ENCODE peak calls at places on chromosomes 16 and 17, in seven cellular contexts. J is epithelial cell of esophagus, U is Peyer's patch, I is H9, C is NCI-H1105, L is MCF 10A, Y is GM04504. Z is an unnamed sample.

GRCh38 chr16:4660454-4661007 is 32.8 kb upstream of the NUDT16L1 start:
- DNase-seq in J (peak; percentile 68), U (no peak), I (no peak), C (no peak), L (no peak), Y (peak; percentile 8), Z (peak; percentile 59)

GRCh38 chr17:82943751-82944150 is 103.9 kb upstream of the ZNF750 start:
- DNase-seq in J (no peak), U (peak; percentile 28), I (no peak), C (no peak), L (no peak), Y (no peak), Z (no peak)

GRCh38 chr17:41689497-41690299 is 1.0 kb downstream of the EIF1 start:
- DNase-seq in J (peak; percentile 48), U (no peak), I (no peak), C (no peak), L (peak; percentile 55), Y (no peak), Z (peak; percentile 49)

GRCh38 chr16:53257001-53257400 is 177.3 kb upstream of the RBL2 start:
- DNase-seq in J (peak; percentile 45), U (no peak), I (no peak), C (no peak), L (peak; percentile 36), Y (peak; percentile 10), Z (no peak)

GRCh38 chr16:23466162-23466885 is 13.3 kb upstream of the COG7 start:
- DNase-seq in J (peak; percentile 98), U (no peak), I (no peak), C (no peak), L (peak; percentile 82), Y (peak; percentile 34), Z (no peak)

GRCh38 chr17:74729368-74729767 is 7.7 kb upstream of the RAB37 start:
- DNase-seq in J (no peak), U (no peak), I (no peak), C (no peak), L (no peak), Y (no peak), Z (no peak)

GRCh38 chr17:57675988-57676387 is 69.1 kb downstream of the CCDC182 start:
- DNase-seq in J (peak; percentile 46), U (no peak), I (peak; percentile 20), C (no peak), L (no peak), Y (no peak), Z (no peak)

GRCh38 chr17:51079049-51079448 is 41.6 kb downstream of the SPAG9 start:
- DNase-seq in J (peak; percentile 22), U (no peak), I (no peak), C (no peak), L (peak; percentile 53), Y (no peak), Z (no peak)

GRCh38 chr16:72172105-72173034 is at the start of gene PMFBP1:
- DNase-seq in J (peak; percentile 85), U (no peak), I (no peak), C (no peak), L (peak; percentile 45), Y (peak; percentile 44), Z (peak; percentile 85)

GRCh38 chr16:75433732-75434413 is 570 bp upstream of the CFDP1 start:
- DNase-seq in J (peak; percentile 95), U (peak; percentile 69), I (peak; percentile 78), C (peak; percentile 62), L (peak; percentile 62), Y (peak; percentile 80), Z (peak; percentile 74)

GRCh38 chr16:84307209-84307954 is 12.7 kb downstream of the WFDC1 start:
- DNase-seq in J (no peak), U (no peak), I (no peak), C (no peak), L (no peak), Y (no peak), Z (no peak)

GRCh38 chr16:12067714-12068401 is 91.3 kb downstream of the SNX29 start:
- DNase-seq in J (peak; percentile 85), U (no peak), I (peak; percentile 70), C (peak; percentile 71), L (peak; percentile 80), Y (peak; percentile 53), Z (peak; percentile 88)

GRCh38 chr16:77288222-77288621 is 89.0 kb downstream of the SYCE1L start:
- DNase-seq in J (peak; percentile 86), U (no peak), I (no peak), C (no peak), L (peak; percentile 60), Y (peak; percentile 63), Z (no peak)

GRCh38 chr17:50263293-50264262 is 10.7 kb upstream of the TMEM92 start:
- DNase-seq in J (no peak), U (no peak), I (peak; percentile 30), C (no peak), L (no peak), Y (no peak), Z (no peak)

GRCh38 chr17:63826468-63827001 is 696 bp upstream of the PSMC5 start:
- DNase-seq in J (peak; percentile 26), U (no peak), I (no peak), C (no peak), L (no peak), Y (no peak), Z (no peak)

GRCh38 chr17:9473716-9474115 is 101.9 kb downstream of the STX8 start:
- DNase-seq in J (peak; percentile 63), U (no peak), I (no peak), C (no peak), L (peak; percentile 36), Y (peak; percentile 35), Z (no peak)

GRCh38 chr16:15829460-15829859 is 27.4 kb downstream of the MYH11 start:
- DNase-seq in J (no peak), U (no peak), I (peak; percentile 34), C (no peak), L (no peak), Y (no peak), Z (peak; percentile 9)

GRCh38 chr16:265711-266110 is 10.0 kb downstream of the RGS11 start:
- DNase-seq in J (peak; percentile 40), U (peak; percentile 80), I (peak; percentile 24), C (no peak), L (peak; percentile 59), Y (no peak), Z (no peak)

GRCh38 chr17:72119963-72120877 is 600 bp upstream of the SOX9 start:
- DNase-seq in J (peak; percentile 84), U (peak; percentile 73), I (peak; percentile 76), C (peak; percentile 39), L (peak; percentile 61), Y (no peak), Z (peak; percentile 70)

GRCh38 chr17:6666077-6666521 is 14.5 kb downstream of the C17orf100 start:
- DNase-seq in J (peak; percentile 89), U (peak; percentile 63), I (peak; percentile 90), C (peak; percentile 58), L (peak; percentile 86), Y (peak; percentile 60), Z (peak; percentile 90)

GRCh38 chr17:910503-911194 is 68.9 kb downstream of the NXN start:
- DNase-seq in J (no peak), U (no peak), I (no peak), C (no peak), L (no peak), Y (peak; percentile 77), Z (no peak)

GRCh38 chr16:66228791-66229190 is 137.7 kb upstream of the CDH5 start:
- DNase-seq in J (no peak), U (no peak), I (no peak), C (no peak), L (peak; percentile 62), Y (no peak), Z (no peak)

GRCh38 chr17:39376434-39376833 is 25.0 kb downstream of the FBXL20 start:
- DNase-seq in J (no peak), U (no peak), I (no peak), C (no peak), L (peak; percentile 4), Y (no peak), Z (no peak)

GRCh38 chr17:78781339-78782304 is at the start of gene CYTH1:
- DNase-seq in J (peak; percentile 34), U (peak; percentile 69), I (peak; percentile 67), C (no peak), L (peak; percentile 38), Y (no peak), Z (peak; percentile 63)

GRCh38 chr17:71502443-71502842 is 618.4 kb upstream of the SOX9 start:
- DNase-seq in J (no peak), U (no peak), I (no peak), C (no peak), L (no peak), Y (no peak), Z (no peak)

GRCh38 chr17:4600563-4600962 is 16.2 kb downstream of the SMTNL2 start:
- DNase-seq in J (no peak), U (no peak), I (peak; percentile 58), C (no peak), L (no peak), Y (no peak), Z (no peak)

GRCh38 chr17:29176500-29177351 is 3.5 kb downstream of the MYO18A start:
- DNase-seq in J (peak; percentile 65), U (peak; percentile 90), I (peak; percentile 88), C (peak; percentile 57), L (peak; percentile 61), Y (no peak), Z (no peak)

GRCh38 chr17:40541873-40542561 is 23.3 kb downstream of the CCR7 start:
- DNase-seq in J (no peak), U (peak; percentile 47), I (no peak), C (no peak), L (no peak), Y (no peak), Z (no peak)

GRCh38 chr17:63837480-63837879 is 5.0 kb downstream of the SMARCD2 start:
- DNase-seq in J (no peak), U (no peak), I (no peak), C (no peak), L (no peak), Y (no peak), Z (no peak)

GRCh38 chr17:39114744-39115534 is 36.5 kb downstream of the PLXDC1 start:
- DNase-seq in J (no peak), U (no peak), I (no peak), C (no peak), L (no peak), Y (peak; percentile 50), Z (no peak)

GRCh38 chr16:56950881-56951771 is 10.6 kb upstream of the CETP start:
- DNase-seq in J (peak; percentile 52), U (peak; percentile 63), I (peak; percentile 78), C (no peak), L (peak; percentile 43), Y (no peak), Z (peak; percentile 63)

GRCh38 chr17:2693561-2694380 is 17.8 kb downstream of the CLUH start:
- DNase-seq in J (peak; percentile 30), U (peak; percentile 49), I (no peak), C (no peak), L (no peak), Y (no peak), Z (no peak)

GRCh38 chr16:9772526-9772925 is 409.7 kb downstream of the GRIN2A start:
- DNase-seq in J (no peak), U (no peak), I (no peak), C (no peak), L (no peak), Y (no peak), Z (no peak)